ENCODE peak calls at places on chromosomes 2 and 18, in five cellular contexts. I is transverse colon, S is mesenchymal stem cell, X is right lobe of liver, A is tibial nerve. W is an unnamed sample.

GRCh38 chr2:201263774-201264173 is 3.4 kb downstream of the CASP8 start:
- DNase-seq in I (no peak), S (no peak), X (no peak), A (no peak), W (no peak)

GRCh38 chr2:160157861-160158813 is 41.9 kb downstream of the ITGB6 start:
- DNase-seq in I (no peak), S (peak; percentile 31), X (no peak), A (no peak), W (no peak)

GRCh38 chr2:56133931-56134629 is 49.7 kb upstream of the CCDC85A start:
- DNase-seq in I (no peak), S (no peak), X (no peak), A (no peak), W (no peak)

GRCh38 chr2:55115795-55116597 is 65.7 kb upstream of the RTN4 start:
- DNase-seq in I (no peak), S (peak; percentile 74), X (no peak), A (no peak), W (no peak)

GRCh38 chr2:167383610-167384194 is 495.4 kb downstream of the XIRP2 start:
- DNase-seq in I (peak; percentile 27), S (no peak), X (no peak), A (no peak), W (no peak)

GRCh38 chr18:46764586-46764985 is 7.7 kb upstream of the ST8SIA5 start:
- DNase-seq in I (no peak), S (no peak), X (no peak), A (no peak), W (no peak)

GRCh38 chr18:45993441-45993840 is 26.3 kb upstream of the EPG5 start:
- DNase-seq in I (no peak), S (peak; percentile 61), X (no peak), A (no peak), W (no peak)

GRCh38 chr2:96918092-96918753 is 48.3 kb upstream of the SEMA4C start:
- DNase-seq in I (no peak), S (no peak), X (no peak), A (no peak), W (no peak)

GRCh38 chr2:205273627-205274026 is 408.7 kb upstream of the NRP2 start:
- DNase-seq in I (no peak), S (peak; percentile 8), X (no peak), A (no peak), W (no peak)

GRCh38 chr18:7775848-7776247 is 208.7 kb downstream of the PTPRM start:
- DNase-seq in I (no peak), S (no peak), X (no peak), A (no peak), W (no peak)

GRCh38 chr2:2662037-2662846 is 331.2 kb upstream of the MYT1L start:
- DNase-seq in I (peak; percentile 11), S (no peak), X (no peak), A (no peak), W (peak; percentile 52)

GRCh38 chr2:159976527-159977163 is 85.8 kb downstream of the PLA2R1 start:
- DNase-seq in I (no peak), S (no peak), X (no peak), A (no peak), W (no peak)

GRCh38 chr18:21914739-21915319 is 174.2 kb downstream of the MIB1 start:
- DNase-seq in I (peak; percentile 19), S (peak; percentile 58), X (no peak), A (no peak), W (no peak)

GRCh38 chr18:9506046-9506792 is 30.9 kb downstream of the RALBP1 start:
- DNase-seq in I (peak; percentile 31), S (no peak), X (no peak), A (no peak), W (no peak)

GRCh38 chr2:903223-903900 is 47.3 kb upstream of the SNTG2 start:
- DNase-seq in I (no peak), S (no peak), X (no peak), A (no peak), W (no peak)

GRCh38 chr2:230790981-230791380 is 73.8 kb upstream of the ITM2C start:
- DNase-seq in I (no peak), S (no peak), X (no peak), A (no peak), W (no peak)
- H3K36me3 ChIP-seq in I (no peaks in the 10 kb centered on the region), S (peaks cover 21% of the 10 kb centered on the region), X (no peaks in the 10 kb centered on the region), A (no peaks in the 10 kb centered on the region), W (no peaks in the 10 kb centered on the region)

GRCh38 chr18:26546170-26546874 is 2.0 kb downstream of the KCTD1 start:
- DNase-seq in I (no peak), S (no peak), X (no peak), A (no peak), W (no peak)

GRCh38 chr18:26544459-26544858 is 3.9 kb downstream of the KCTD1 start:
- DNase-seq in I (no peak), S (peak; percentile 18), X (no peak), A (no peak), W (no peak)

GRCh38 chr18:26545737-26546136 is 2.6 kb downstream of the KCTD1 start:
- DNase-seq in I (no peak), S (no peak), X (no peak), A (no peak), W (no peak)

GRCh38 chr18:26546875-26547301 is 1.5 kb downstream of the KCTD1 start:
- DNase-seq in I (no peak), S (no peak), X (peak; percentile 20), A (no peak), W (peak; percentile 50)

DNA sequence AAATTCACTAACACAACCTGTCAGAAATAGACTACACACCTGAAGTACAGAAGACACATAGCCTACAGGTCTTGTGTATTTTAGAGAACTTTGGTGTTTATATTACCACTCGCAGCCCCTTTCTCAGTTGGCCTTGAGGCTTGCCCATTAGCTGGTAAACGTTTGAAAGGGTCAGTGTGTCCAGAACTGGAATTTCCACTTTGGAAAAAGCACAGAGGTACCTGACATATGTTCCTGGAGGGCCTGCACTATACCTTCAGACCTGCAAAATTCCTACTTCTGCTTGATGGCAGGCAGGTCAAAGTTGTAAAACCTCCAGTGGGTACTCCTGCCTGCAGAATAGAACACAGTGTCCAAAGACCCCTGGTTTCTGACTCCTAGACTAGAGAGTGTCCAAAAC is 3.0 kb downstream of the KCTD1 start:
- DNase-seq in I (no peak), S (no peak), X (no peak), A (no peak), W (no peak)
- H3K4me3 ChIP-seq in I (no peak overlapping the region), S (no peak overlapping the region), X (no peak overlapping the region), A (no peak overlapping the region), W (peak overlapping the region; percentile 9)

GRCh38 chr2:48722391-48722790 is 33.1 kb downstream of the LHCGR start:
- DNase-seq in I (no peak), S (no peak), X (no peak), A (no peak), W (no peak)
- H3K27ac ChIP-seq in I (no peak overlapping the region), S (no peak overlapping the region), X (no peak overlapping the region), A (no peak overlapping the region), W (no peak overlapping the region)

DNA sequence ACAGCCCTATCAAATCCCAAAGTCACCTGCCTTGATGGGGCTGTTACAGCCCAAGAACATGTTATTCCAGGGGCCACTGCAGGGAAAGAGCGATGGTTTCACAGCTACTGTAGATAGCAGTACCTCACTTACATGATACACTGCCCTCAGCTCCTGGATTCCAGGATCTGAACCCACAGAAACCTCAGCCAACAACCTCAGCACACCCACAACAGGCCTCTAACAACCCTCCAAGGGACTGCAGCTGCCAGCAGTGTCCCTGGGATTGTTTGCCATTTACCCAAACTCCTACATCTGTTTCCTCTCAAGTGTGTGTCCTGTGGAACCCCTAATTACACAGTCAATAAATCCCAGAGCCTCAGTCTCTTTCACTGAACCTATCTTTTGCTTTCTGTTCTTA is 28.2 kb downstream of the OSBPL1A start:
- DNase-seq in I (no peak), S (no peak), X (no peak), A (no peak), W (no peak)
- H3K36me3 ChIP-seq in I (no peaks in the 10 kb centered on the region), S (no peaks in the 10 kb centered on the region), X (no peaks in the 10 kb centered on the region), A (no peaks in the 10 kb centered on the region), W (no peaks in the 10 kb centered on the region)

GRCh38 chr2:120343433-120344105 is 2.4 kb upstream of the INHBB start:
- DNase-seq in I (peak; percentile 66), S (peak; percentile 68), X (peak; percentile 92), A (peak; percentile 76), W (peak; percentile 90)
- H3K4me3 ChIP-seq in I (no peak overlapping the region), S (no peak overlapping the region), X (peak overlapping the region; percentile 13), A (peak overlapping the region; percentile 47), W (peak overlapping the region; percentile 72)

GRCh38 chr2:16318051-16318450 is 347.6 kb downstream of the CYRIA start:
- DNase-seq in I (no peak), S (no peak), X (no peak), A (no peak), W (no peak)
- H3K27ac ChIP-seq in I (no peak overlapping the region), S (no peak overlapping the region), X (no peak overlapping the region), A (no peak overlapping the region), W (no peak overlapping the region)

DNA sequence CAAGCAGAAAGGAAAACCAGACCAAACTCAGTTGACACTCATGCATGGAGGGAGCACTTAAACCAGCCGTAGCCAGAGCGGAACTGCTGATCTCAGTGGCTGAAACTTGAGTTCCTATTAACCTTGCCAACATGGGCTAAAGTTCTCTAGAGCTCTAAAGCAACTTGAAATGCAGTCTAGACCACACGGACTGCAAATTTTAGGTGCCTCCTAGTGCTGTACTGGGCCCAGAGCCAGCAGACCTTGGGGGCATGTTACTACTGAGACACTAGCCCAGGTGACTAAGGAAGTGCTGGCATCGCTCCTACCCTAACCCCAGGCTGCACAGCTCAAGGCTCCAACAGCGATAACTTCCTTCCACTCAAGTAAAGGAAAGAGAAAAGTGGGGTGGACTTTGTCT is 236.5 kb downstream of the AKAIN1 start:
- DNase-seq in I (no peak), S (no peak), X (no peak), A (no peak), W (no peak)
- H3K36me3 ChIP-seq in I (no peaks in the 10 kb centered on the region), S (no peaks in the 10 kb centered on the region), X (no peaks in the 10 kb centered on the region), A (no peaks in the 10 kb centered on the region), W (no peaks in the 10 kb centered on the region)

DNA sequence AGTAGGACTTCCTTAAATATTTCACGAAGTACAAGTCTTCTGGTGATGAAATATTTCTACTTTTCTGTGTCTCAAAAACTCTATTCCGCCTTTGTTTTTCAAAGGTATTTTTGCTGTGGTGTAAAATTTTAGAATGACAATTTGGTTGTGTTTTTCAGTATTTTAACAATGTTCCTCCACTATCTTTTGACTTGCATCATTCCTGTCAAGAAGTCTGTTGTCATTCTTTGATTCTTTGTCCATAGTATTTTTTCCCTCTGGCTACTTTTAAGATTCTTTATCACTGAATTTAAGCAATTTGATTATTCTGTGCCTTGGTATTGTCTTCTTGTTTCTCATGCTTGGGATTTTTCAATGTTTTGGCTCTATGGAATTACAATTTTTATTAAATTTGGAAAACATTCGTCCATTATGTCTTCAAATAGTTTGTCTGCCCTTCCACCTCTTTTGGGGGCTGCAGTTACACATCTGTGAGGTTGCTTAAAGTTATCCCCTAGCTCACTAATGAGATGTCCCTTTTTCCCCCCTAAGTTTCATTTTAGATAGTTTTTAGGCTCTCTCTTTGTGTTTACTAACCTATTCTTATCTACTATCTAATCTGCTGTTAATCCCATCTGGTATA is 76.0 kb downstream of the CAB39 start:
- DNase-seq in I (no peak), S (no peak), X (no peak), A (no peak), W (no peak)
- H3K4me3 ChIP-seq in I (no peak overlapping the region), S (no peak overlapping the region), X (no peak overlapping the region), A (no peak overlapping the region), W (no peak overlapping the region)

W was measured in psoas muscle.